ENCODE peak calls at places on chromosomes 2 and 18, in five cellular contexts. H, E, Q, N and O are unnamed samples.

GRCh38 chr18:28961669-28962228 is 784.8 kb upstream of the CDH2 start:
- DNase-seq in Q (no peak), E (no peak), N (peak), H (peak), O (peak)

GRCh38 chr2:173652311-173652710 is 297.6 kb downstream of the CDCA7 start:
- DNase-seq in H (peak), N (peak), Q (no peak), E (no peak), O (peak)

GRCh38 chr2:148561389-148561788 is 83.2 kb upstream of the EPC2 start:
- DNase-seq in Q (no peak), E (no peak), H (no peak), N (no peak), O (no peak)

GRCh38 chr2:62265116-62265515 is 69.2 kb downstream of the B3GNT2 start:
- DNase-seq in N (no peak), Q (no peak), E (no peak), H (no peak), O (no peak)

GRCh38 chr2:42742740-42743666 is 20.9 kb downstream of the OXER1 start:
- DNase-seq in H (no peak), N (no peak), E (no peak), Q (no peak), O (no peak)

GRCh38 chr2:102717308-102718018 is 44.4 kb upstream of the TMEM182 start:
- DNase-seq in N (no peak), Q (no peak), H (peak), E (no peak), O (peak)

GRCh38 chr2:160375802-160376469 is 117.7 kb downstream of the RBMS1 start:
- DNase-seq in E (no peak), N (no peak), Q (no peak), H (peak), O (peak)

GRCh38 chr2:14352067-14352466 is 280.4 kb upstream of the LRATD1 start:
- DNase-seq in N (no peak), Q (no peak), H (no peak), E (no peak), O (no peak)

GRCh38 chr2:9617749-9618148 is 13.0 kb downstream of the YWHAQ start:
- DNase-seq in E (no peak), H (peak), Q (no peak), N (no peak), O (peak)

GRCh38 chr2:111634050-111634784 is 249.8 kb downstream of the ANAPC1 start:
- DNase-seq in Q (no peak), H (peak), E (no peak), N (no peak), O (no peak)

GRCh38 chr2:136363470-136363869 is 245.5 kb upstream of the CXCR4 start:
- DNase-seq in E (no peak), Q (no peak), H (no peak), N (no peak), O (no peak)

GRCh38 chr18:59451963-59452362 is 92.9 kb upstream of the LMAN1 start:
- DNase-seq in Q (no peak), E (no peak), N (no peak), H (no peak), O (no peak)

GRCh38 chr2:191202881-191203397 is 42.3 kb upstream of the MYO1B start:
- DNase-seq in E (peak), N (no peak), H (peak), Q (no peak), O (peak)

GRCh38 chr18:12694032-12694431 is 8.5 kb downstream of the CEP76 start:
- DNase-seq in N (no peak), H (no peak), E (no peak), Q (no peak), O (no peak)

GRCh38 chr2:27509326-27509725 is 12.7 kb downstream of the GCKR start:
- DNase-seq in N (no peak), H (peak), E (no peak), Q (peak), O (peak)

GRCh38 chr2:95106081-95106480 is 15.5 kb downstream of the MRPS5 start:
- DNase-seq in H (no peak), N (no peak), Q (no peak), E (no peak), O (no peak)

GRCh38 chr2:191688934-191689695 is 11.2 kb downstream of the NABP1 start:
- DNase-seq in Q (no peak), N (peak), H (peak), E (no peak), O (peak)

GRCh38 chr2:2050321-2050905 is 280.7 kb downstream of the MYT1L start:
- DNase-seq in N (no peak), Q (no peak), E (no peak), H (no peak), O (no peak)

GRCh38 chr2:47904903-47905453 is 1.3 kb downstream of the FBXO11 start:
- DNase-seq in H (no peak), N (peak), Q (peak), E (peak), O (no peak)

GRCh38 chr2:54838585-54839035 is 115.1 kb downstream of the EML6 start:
- DNase-seq in H (peak), Q (peak), N (peak), E (peak), O (peak)

GRCh38 chr2:131572175-131572574 is 44.5 kb downstream of the CCDC74A start:
- DNase-seq in E (no peak), Q (no peak), H (peak), N (no peak), O (no peak)

GRCh38 chr2:234331566-234331965 is 165.3 kb downstream of the ARL4C start:
- DNase-seq in E (no peak), N (no peak), H (no peak), Q (no peak), O (no peak)

GRCh38 chr2:127193164-127193947 is 26.7 kb downstream of the CYP27C1 start:
- DNase-seq in E (no peak), Q (no peak), H (peak), N (no peak), O (peak)

GRCh38 chr2:54103454-54104314 is 11.7 kb upstream of the ACYP2 start:
- DNase-seq in E (no peak), H (peak), N (peak), Q (peak), O (peak)

GRCh38 chr2:39664898-39665591 is 672 bp upstream of the TMEM178A start:
- DNase-seq in N (no peak), Q (no peak), E (no peak), H (no peak), O (no peak)

GRCh38 chr18:24112874-24113615 is 25.8 kb upstream of the CABYR start:
- DNase-seq in E (no peak), N (peak), H (peak), Q (no peak), O (no peak)

GRCh38 chr2:210553371-210553770 is 3.0 kb upstream of the CPS1 start:
- DNase-seq in H (no peak), N (no peak), E (no peak), Q (no peak), O (no peak)

GRCh38 chr2:23412556-23413155 is 27.7 kb downstream of the KLHL29 start:
- DNase-seq in E (no peak), H (peak), Q (no peak), N (no peak), O (peak)

GRCh38 chr2:120580709-120581108 is 155.0 kb upstream of the GLI2 start:
- DNase-seq in N (no peak), E (no peak), H (no peak), Q (no peak), O (no peak)

DNA sequence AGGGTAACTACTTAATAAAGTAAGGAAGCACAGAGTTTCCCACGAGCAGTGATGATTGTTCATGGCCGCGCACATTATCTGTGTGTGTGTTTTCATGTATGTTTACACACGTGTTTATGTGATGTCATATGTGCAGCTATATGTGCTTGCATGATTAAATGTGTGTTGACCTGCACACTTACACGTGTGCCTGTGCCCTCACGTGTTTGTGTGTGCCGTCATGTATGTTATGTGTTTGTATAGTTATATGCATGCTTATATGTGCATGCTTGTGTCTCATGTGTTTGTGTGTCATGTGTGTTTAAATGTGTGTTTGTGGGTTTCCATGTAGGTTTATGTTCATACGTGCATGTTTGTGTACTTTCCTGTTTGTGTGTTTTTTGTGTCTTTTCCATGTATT is 782.3 kb downstream of the GALR1 start:
- DNase-seq in H (no peak), N (no peak), Q (no peak), E (no peak), O (no peak)
- TF ChIP-seq CTCF in H (no peak), N (no peak), Q (no peak), E (no peak), O (no peak)

GRCh38 chr2:109128048-109128465 is 948 bp upstream of the SH3RF3 start:
- DNase-seq in N (peak), E (peak), H (peak), Q (peak), O (peak)

GRCh38 chr2:109128466-109129355 is at the start of gene SH3RF3:
- DNase-seq in E (peak), N (peak), H (peak), Q (peak), O (peak)

GRCh38 chr2:109126501-109126860 is 2.5 kb upstream of the SH3RF3 start:
- DNase-seq in H (peak), E (no peak), Q (no peak), N (no peak), O (peak)

GRCh38 chr2:109125595-109126500 is 3.2 kb upstream of the SH3RF3 start:
- DNase-seq in N (peak), E (no peak), H (peak), Q (no peak), O (peak)

GRCh38 chr2:109127556-109127955 is 1.4 kb upstream of the SH3RF3 start:
- DNase-seq in N (no peak), Q (no peak), H (no peak), E (no peak), O (no peak)
- H3K4me3 ChIP-seq in N (no peak), Q (no peak), H (no peak), E (peak), O (no peak)

GRCh38 chr2:158006961-158007664 is 94.6 kb upstream of the UPP2 start:
- DNase-seq in H (no peak), E (no peak), N (no peak), Q (peak), O (no peak)
- TF ChIP-seq CTCF in H (no peak), E (no peak), N (no peak), Q (no peak), O (no peak)

DNA sequence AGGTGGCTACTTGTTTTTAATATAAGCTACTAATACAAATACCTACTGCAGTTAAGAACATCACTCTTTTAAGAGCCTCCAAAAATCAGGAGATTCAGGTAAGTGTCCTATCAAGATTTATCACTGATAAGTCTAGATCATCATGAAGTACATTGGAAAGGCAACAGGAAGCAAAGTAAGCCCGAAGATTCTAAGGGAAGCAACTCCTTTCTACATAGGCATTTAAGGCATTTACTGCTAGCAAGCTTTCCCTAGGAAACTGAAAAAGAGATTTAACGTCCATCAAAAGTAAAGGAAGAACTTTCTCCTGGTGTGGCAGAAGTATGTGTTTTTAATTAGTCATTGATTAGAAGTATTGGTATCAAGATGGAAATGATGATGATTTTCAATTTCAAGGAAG is 3.7 kb downstream of the STK17B start:
- DNase-seq in N (no peak), E (no peak), Q (no peak), H (no peak), O (no peak)
- H3K4me3 ChIP-seq in N (no peak), E (peak), Q (no peak), H (peak), O (peak)

GRCh38 chr2:151632993-151633592 is 101.2 kb downstream of the NEB start:
- DNase-seq in E (no peak), Q (no peak), N (no peak), H (peak), O (peak)
- TF ChIP-seq CTCF in E (peak), Q (no peak), N (peak), H (peak), O (peak)

GRCh38 chr2:43837033-43837432 is 1.6 kb downstream of the ABCG5 start:
- DNase-seq in H (no peak), N (no peak), Q (no peak), E (no peak), O (no peak)

GRCh38 chr2:43840961-43841360 is 2.2 kb downstream of the ABCG8 start:
- DNase-seq in H (no peak), Q (no peak), E (no peak), N (no peak), O (no peak)

GRCh38 chr2:43837831-43838559 is 644 bp downstream of the ABCG5 start:
- DNase-seq in H (no peak), E (no peak), Q (no peak), N (no peak), O (no peak)

GRCh38 chr2:43839776-43840564 is 1.2 kb downstream of the ABCG8 start:
- DNase-seq in N (no peak), H (no peak), E (no peak), Q (no peak), O (no peak)

DNA sequence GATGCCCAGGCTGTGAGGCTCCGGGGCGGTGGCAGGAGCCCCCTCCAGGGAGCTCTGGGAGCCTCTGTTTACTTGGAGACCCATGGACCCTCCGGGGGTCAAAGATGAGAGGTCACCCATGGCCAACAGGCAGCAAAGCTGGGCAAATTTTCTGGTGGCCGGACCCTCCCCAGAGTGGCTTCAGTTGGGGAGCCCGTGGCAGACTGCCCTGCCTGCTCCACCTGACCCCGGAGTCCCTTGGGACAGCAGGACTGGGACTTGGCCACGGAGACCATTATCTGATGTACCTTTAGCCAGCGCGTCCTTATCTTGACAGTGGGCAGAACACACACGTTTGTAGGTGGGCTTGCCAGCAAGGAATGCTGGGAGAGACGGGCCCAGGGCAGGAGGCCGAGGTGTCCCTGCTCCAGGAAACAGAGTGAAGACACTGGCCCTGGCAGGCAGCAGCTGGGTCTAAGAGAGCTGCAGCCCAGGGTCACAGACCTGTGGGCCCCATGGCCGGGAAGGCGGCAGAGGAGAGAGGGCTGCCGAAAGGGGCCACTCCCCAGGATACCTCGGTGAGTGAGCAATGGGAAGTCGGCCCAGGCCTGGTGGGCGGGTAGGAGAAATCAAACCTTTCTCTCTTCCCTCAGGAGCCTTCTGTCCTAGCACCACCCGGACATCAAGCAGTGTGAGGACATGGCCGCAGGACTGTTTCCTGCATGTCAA is at the start of the genes ABCG5 and ABCG8:
- DNase-seq in E (no peak), H (no peak), N (no peak), Q (no peak), O (no peak)
- H3K4me3 ChIP-seq in E (no peak), H (no peak), N (no peak), Q (no peak), O (no peak)

DNA sequence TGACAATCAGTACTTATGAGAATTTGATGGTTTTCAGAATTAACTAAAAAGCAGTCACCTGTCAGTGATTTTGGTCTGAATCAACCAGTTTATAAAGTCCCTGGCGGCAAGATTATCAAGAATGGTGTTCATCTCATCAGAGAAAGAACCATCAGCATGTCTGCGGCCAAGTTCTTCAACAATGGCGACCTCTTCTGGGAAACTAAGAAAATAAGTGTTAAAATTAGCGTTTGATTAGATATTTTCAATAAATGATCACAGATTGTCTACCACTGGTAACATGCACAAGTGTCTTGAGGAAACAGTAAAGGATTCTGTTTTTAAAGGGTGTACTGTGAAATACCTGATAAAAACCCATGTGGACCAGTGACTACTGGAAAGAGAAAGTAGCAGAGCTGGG is 8.1 kb downstream of the GCG start:
- DNase-seq in H (no peak), E (no peak), Q (no peak), N (no peak), O (no peak)
- TF ChIP-seq CTCF in H (no peak), E (no peak), Q (no peak), N (no peak), O (no peak)

GRCh38 chr18:55587341-55588000 is 521 bp downstream of the TCF4 start:
- DNase-seq in H (peak), Q (no peak), E (peak), N (peak), O (peak)
- H3K4me3 ChIP-seq in H (peak), Q (peak), E (peak), N (peak), O (peak)

GRCh38 chr18:48951448-48952286 is 902 bp upstream of the SMAD7 start:
- DNase-seq in Q (peak), H (peak), E (peak), N (no peak), O (peak)
- TF ChIP-seq CTCF in Q (no peak), H (peak), E (peak), N (no peak), O (peak)